ENCODE peak calls at places on chromosomes 5 and 9, in four cellular contexts. K is HepG2, I is GM23338, F is WTC11. R is an unnamed sample.

GRCh38 chr5:31478901-31479300 is 53.0 kb downstream of the DROSHA start:
- DNase-seq in K (no peak), I (no peak), F (no peak), R (no peak)

GRCh38 chr9:84570482-84571154 is 98.9 kb upstream of the NTRK2 start:
- DNase-seq in K (no peak), I (no peak), F (no peak), R (no peak)

GRCh38 chr5:14202462-14202861 is 59.3 kb downstream of the TRIO start:
- DNase-seq in K (no peak), I (no peak), F (no peak), R (no peak)

GRCh38 chr5:77696120-77696519 is 57.6 kb upstream of the OTP start:
- DNase-seq in K (no peak), I (no peak), F (no peak), R (no peak)

GRCh38 chr5:53359906-53360305 is 120.5 kb upstream of the FST start:
- DNase-seq in K (peak), I (no peak), F (no peak), R (no peak)

GRCh38 chr5:171673840-171674239 is 111.8 kb upstream of the SMIM23 start:
- DNase-seq in K (no peak), I (no peak), F (no peak), R (no peak)

GRCh38 chr9:78278177-78278777 is 18.6 kb upstream of the PSAT1 start:
- DNase-seq in K (peak), I (no peak), F (no peak), R (no peak)

GRCh38 chr5:167900521-167900920 is 390.9 kb upstream of the WWC1 start:
- DNase-seq in K (no peak), I (no peak), F (no peak), R (no peak)

GRCh38 chr9:76395381-76395780 is 1.2 kb upstream of the RFK start:
- DNase-seq in K (no peak), I (no peak), F (no peak), R (no peak)

GRCh38 chr5:38535281-38535750 is 21.1 kb downstream of the LIFR start:
- DNase-seq in K (peak), I (no peak), F (no peak), R (no peak)

GRCh38 chr5:57386958-57387357 is 95.7 kb downstream of the ACTBL2 start:
- DNase-seq in K (no peak), I (peak), F (no peak), R (no peak)

GRCh38 chr9:95341262-95342011 is 23.9 kb upstream of the FANCC start:
- DNase-seq in K (no peak), I (peak), F (peak), R (no peak)

DNA sequence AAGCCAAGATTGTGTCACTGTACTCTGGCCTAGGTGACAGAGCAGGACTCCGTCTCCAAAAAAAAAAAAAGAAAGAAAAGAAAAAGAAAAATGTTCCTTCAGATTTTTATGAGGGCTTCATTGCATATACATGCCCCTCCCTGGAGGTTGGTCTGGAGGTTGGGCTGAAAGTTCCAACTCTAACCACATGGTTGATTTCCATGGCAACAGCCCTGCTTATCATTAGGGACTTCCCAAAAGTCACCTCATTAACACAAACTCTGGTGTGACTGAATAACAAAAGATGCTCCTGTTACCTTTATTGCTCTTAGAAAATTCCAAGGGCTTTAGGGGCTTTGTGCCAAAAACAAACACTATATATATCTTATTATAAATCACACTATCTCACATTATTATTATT is 113.8 kb downstream of the TMC1 start:
- DNase-seq in K (no peak), I (peak), F (peak), R (no peak)
- TF ChIP-seq CREB1 in K (no peak), I (no peak), F (no peak), R (no peak)

DNA sequence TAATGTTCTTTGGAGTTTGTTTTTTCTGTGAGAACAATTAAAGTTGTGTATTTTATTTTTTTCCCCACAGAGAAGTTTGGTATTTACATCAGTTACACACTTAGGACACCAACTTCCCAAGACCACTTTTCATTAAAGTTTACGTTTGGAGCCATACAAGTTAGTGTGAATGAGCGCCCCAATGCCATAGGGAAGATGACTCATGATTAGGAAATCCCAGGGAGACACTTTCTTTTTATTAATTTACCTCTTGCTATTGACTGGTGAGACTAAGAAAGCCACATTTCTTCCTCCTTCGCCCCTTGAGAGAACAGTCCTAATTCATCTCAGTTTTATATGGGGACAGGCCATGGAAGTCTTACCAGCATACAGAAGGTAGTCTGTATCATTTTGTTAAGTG is 57.1 kb downstream of the EDIL3 start:
- DNase-seq in K (no peak), I (no peak), F (no peak), R (no peak)
- TF ChIP-seq CREB1 in K (no peak), I (no peak), F (no peak), R (no peak)

DNA sequence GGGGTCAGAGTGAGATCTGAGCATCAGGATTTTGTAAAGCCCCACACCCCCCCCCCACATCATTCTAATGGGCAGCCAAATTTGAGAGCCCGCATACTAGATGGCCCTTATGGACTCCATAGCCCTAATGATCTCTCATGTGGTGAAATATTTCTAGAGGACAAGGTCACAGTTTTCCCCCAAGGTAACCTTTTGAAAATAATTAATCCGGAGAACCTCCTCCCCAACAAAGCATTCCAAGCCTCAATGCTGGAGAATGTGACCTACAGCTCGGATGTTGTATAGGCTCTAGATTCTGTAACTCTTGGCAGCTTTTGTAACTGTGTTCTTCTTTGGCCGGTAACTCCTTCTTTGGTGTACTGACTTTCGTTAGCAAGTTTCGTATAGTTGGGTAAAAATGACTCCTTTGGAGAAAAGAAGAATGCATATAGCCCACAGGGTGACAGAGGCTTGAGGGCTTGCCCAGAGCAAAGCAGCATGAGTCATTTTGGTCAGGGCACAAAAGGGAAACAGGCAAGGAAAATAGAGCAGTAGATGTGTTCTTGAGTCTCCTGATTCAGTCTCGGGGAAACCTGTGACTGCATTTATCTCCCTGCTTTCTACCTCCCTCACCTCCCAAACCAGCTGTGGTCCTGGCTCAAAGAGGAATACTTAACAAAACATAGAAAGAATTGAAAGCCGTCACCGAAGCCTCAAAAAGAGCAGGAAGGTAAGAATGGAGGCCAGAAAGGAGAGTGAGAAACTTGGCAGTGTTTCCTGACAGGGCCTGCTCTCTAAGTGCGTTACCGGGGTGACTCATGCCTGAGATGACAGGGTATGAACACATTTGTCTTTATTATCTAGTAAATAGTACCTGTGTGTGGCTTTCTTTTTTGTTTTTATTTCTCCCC is 6.5 kb upstream of the XPA start:
- DNase-seq in K (peak), I (no peak), F (no peak), R (peak)
- TF ChIP-seq CREB1 in K (peak), I (no peak), F (no peak), R (no peak)

GRCh38 chr5:83844320-83845068 is 123.8 kb upstream of the HAPLN1 start:
- DNase-seq in K (no peak), I (peak), F (no peak), R (no peak)
- TF ChIP-seq CREB1 in K (no peak), I (no peak), F (no peak), R (no peak)

DNA sequence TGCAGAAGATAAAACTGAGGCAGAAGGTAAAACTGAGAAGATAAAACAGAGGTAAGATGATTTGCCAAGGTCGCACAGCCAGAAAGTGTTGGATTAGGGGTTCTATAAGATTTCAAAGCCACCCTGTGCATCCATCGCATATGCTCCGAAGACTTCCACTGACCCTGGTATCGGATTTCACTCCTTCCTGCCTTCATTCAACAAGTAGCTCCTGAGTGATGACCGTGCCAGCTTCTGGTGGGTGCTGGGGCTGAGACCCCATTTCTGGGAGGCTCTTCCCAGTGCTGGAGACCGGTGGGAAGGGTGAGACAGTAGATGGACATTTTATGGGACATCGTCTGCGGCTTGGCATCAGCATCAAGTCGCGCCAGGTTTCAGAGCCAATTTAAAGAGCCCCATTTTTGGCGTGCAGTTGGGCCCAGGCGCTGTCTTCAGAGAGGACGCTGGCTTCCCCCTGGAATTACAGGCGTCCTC is 53.7 kb upstream of the DAB2IP start:
- DNase-seq in K (no peak), I (peak), F (no peak), R (no peak)
- TF ChIP-seq CREB1 in K (no peak), I (no peak), F (no peak), R (no peak)

GRCh38 chr5:1410156-1411014 is 34.9 kb downstream of the SLC6A3 start:
- DNase-seq in K (no peak), I (no peak), F (peak), R (no peak)

GRCh38 chr5:1412163-1412562 is 33.1 kb downstream of the SLC6A3 start:
- DNase-seq in K (no peak), I (no peak), F (no peak), R (no peak)

GRCh38 chr5:1412621-1413020 is 32.6 kb downstream of the SLC6A3 start:
- DNase-seq in K (no peak), I (peak), F (no peak), R (no peak)

GRCh38 chr5:1409386-1410110 is 35.7 kb downstream of the SLC6A3 start:
- DNase-seq in K (no peak), I (peak), F (peak), R (peak)

DNA sequence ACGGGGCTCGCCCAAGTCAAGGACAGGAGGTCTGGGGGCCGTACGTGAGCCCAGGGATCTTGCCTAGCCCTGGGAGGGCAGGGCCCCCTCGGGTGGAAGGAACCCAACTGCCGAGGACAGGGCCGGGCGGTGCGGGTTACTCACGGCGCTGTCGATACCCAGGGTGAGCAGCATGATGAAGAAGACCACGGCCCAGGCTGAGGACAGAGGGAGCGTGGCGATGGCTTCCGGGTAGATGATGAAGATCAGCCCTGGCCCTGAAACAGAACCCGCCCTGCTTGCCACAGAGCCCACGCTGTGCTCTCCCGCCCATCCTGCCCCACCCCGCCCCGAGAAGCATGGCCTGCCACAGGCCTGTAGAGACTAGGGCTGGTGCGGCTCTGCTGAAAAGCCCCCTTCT is 34.1 kb downstream of the SLC6A3 start:
- DNase-seq in K (no peak), I (no peak), F (no peak), R (no peak)
- TF ChIP-seq CREB1 in K (no peak), I (no peak), F (no peak), R (no peak)

R was measured in K562.